ENCODE peak calls at places on chromosomes 16 and 17, in eight cellular contexts. N is mucosa of descending colon; C is neural crest cell; V is HFF-Myc; X is Peyer's patch; E is brain microvascular endothelial cell; Q is HFFc6; L is CD4-positive, alpha-beta T cell. H is an unnamed sample.

GRCh38 chr16:68284847-68285246 is 20.5 kb downstream of the SLC7A6 start:
- DNase-seq in C (no peak), N (no peak), E (no peak), X (no peak), V (no peak), Q (no peak), L (no peak), H (no peak)

GRCh38 chr17:31596382-31597323 is 205.2 kb downstream of the RAB11FIP4 start:
- DNase-seq in C (no peak), X (no peak), Q (peak), N (peak), V (peak), L (no peak), E (peak), H (peak)

GRCh38 chr16:66473654-66474519 is 46.8 kb downstream of the BEAN1 start:
- DNase-seq in L (no peak), E (no peak), C (no peak), V (no peak), X (no peak), N (no peak), Q (no peak), H (no peak)

GRCh38 chr16:34801875-34802274 is 1342.5 kb downstream of the TP53TG3F start:
- DNase-seq in C (no peak), N (no peak), E (no peak), V (no peak), Q (no peak), L (no peak), X (peak), H (no peak)

GRCh38 chr17:76709077-76709950 is 1.5 kb downstream of the MXRA7 start:
- DNase-seq in V (peak), N (peak), L (no peak), X (no peak), C (no peak), E (peak), Q (peak), H (peak)

GRCh38 chr17:11598274-11599221 is at the start of gene DNAH9:
- DNase-seq in X (peak), C (peak), N (peak), Q (no peak), V (peak), L (no peak), E (peak), H (no peak)

GRCh38 chr17:47864791-47865216 is 13.8 kb upstream of the SP6 start:
- DNase-seq in E (no peak), N (no peak), X (no peak), C (no peak), L (no peak), V (no peak), Q (peak), H (no peak)

GRCh38 chr17:32156656-32157055 is 14.4 kb downstream of the RHOT1 start:
- DNase-seq in N (no peak), C (no peak), V (no peak), L (no peak), X (no peak), E (no peak), Q (no peak), H (no peak)

GRCh38 chr16:14392960-14393359 is 237.1 kb downstream of the PARN start:
- DNase-seq in N (no peak), C (no peak), E (no peak), X (no peak), V (no peak), Q (no peak), L (no peak), H (no peak)

GRCh38 chr17:49993423-49994037 is 1.5 kb downstream of the DLX3 start:
- DNase-seq in C (no peak), X (no peak), V (no peak), E (no peak), Q (no peak), N (peak), L (peak), H (no peak)

GRCh38 chr16:30185141-30185682 is 1.8 kb downstream of the CORO1A start:
- DNase-seq in Q (no peak), X (no peak), E (no peak), C (no peak), N (peak), L (peak), V (no peak), H (no peak)

GRCh38 chr17:74011963-74012362 is 191.5 kb upstream of the RPL38 start:
- DNase-seq in E (no peak), X (no peak), L (no peak), V (no peak), N (no peak), C (no peak), Q (no peak), H (no peak)

GRCh38 chr17:30534938-30535921 is 58.0 kb downstream of the GOSR1 start:
- DNase-seq in C (no peak), X (no peak), L (no peak), E (no peak), Q (no peak), N (no peak), V (no peak), H (no peak)

GRCh38 chr17:60941028-60941427 is 263.4 kb downstream of the BCAS3 start:
- DNase-seq in N (peak), E (peak), L (no peak), Q (peak), C (no peak), V (peak), X (peak), H (peak)

GRCh38 chr17:45888392-45888791 is 6.0 kb upstream of the MAPT start:
- DNase-seq in L (no peak), E (no peak), V (no peak), X (no peak), Q (no peak), C (no peak), N (no peak), H (no peak)

GRCh38 chr17:45894022-45894784 is at the start of gene MAPT:
- DNase-seq in Q (peak), C (peak), V (peak), L (peak), E (peak), N (peak), X (peak), H (peak)

GRCh38 chr17:45886852-45887251 is 7.5 kb upstream of the MAPT start:
- DNase-seq in C (no peak), E (no peak), X (no peak), L (no peak), N (no peak), Q (no peak), V (no peak), H (no peak)

GRCh38 chr17:45893725-45894021 is 681 bp upstream of the MAPT start:
- DNase-seq in C (no peak), X (no peak), L (no peak), Q (no peak), E (no peak), V (no peak), N (no peak), H (no peak)

GRCh38 chr17:45889579-45889978 is 4.8 kb upstream of the MAPT start:
- DNase-seq in E (no peak), C (no peak), N (no peak), X (no peak), V (no peak), L (no peak), Q (no peak), H (no peak)
- TF ChIP-seq CTCF in E (peak), C (peak), N (no peak), X (no peak), V (no peak), L (no peak), Q (peak), H (no peak)

GRCh38 chr17:43418441-43419374 is 19.9 kb downstream of the ARL4D start:
- DNase-seq in L (no peak), V (peak), C (no peak), E (peak), X (peak), N (no peak), Q (peak), H (peak)
- TF ChIP-seq CTCF in L (no peak), V (no peak), C (no peak), E (peak), X (no peak), N (no peak), Q (no peak), H (peak)

GRCh38 chr16:78127130-78127529 is 27.7 kb downstream of the WWOX start:
- DNase-seq in C (no peak), V (no peak), N (no peak), E (peak), L (no peak), Q (no peak), X (no peak), H (no peak)

GRCh38 chr16:78125112-78125844 is 25.8 kb downstream of the WWOX start:
- DNase-seq in N (no peak), Q (no peak), X (no peak), C (no peak), L (no peak), E (no peak), V (no peak), H (no peak)

GRCh38 chr16:78118469-78119025 is 19.1 kb downstream of the WWOX start:
- DNase-seq in N (no peak), E (no peak), V (no peak), Q (no peak), L (no peak), C (no peak), X (no peak), H (no peak)

GRCh38 chr16:78126662-78127061 is 27.2 kb downstream of the WWOX start:
- DNase-seq in L (no peak), Q (no peak), N (no peak), V (no peak), C (no peak), X (no peak), E (no peak), H (no peak)

GRCh38 chr16:78122774-78123315 is 23.4 kb downstream of the WWOX start:
- DNase-seq in C (no peak), Q (peak), N (no peak), L (no peak), E (peak), X (no peak), V (peak), H (no peak)
- TF ChIP-seq CTCF in C (peak), Q (peak), N (no peak), L (peak), E (no peak), X (peak), V (peak), H (no peak)

DNA sequence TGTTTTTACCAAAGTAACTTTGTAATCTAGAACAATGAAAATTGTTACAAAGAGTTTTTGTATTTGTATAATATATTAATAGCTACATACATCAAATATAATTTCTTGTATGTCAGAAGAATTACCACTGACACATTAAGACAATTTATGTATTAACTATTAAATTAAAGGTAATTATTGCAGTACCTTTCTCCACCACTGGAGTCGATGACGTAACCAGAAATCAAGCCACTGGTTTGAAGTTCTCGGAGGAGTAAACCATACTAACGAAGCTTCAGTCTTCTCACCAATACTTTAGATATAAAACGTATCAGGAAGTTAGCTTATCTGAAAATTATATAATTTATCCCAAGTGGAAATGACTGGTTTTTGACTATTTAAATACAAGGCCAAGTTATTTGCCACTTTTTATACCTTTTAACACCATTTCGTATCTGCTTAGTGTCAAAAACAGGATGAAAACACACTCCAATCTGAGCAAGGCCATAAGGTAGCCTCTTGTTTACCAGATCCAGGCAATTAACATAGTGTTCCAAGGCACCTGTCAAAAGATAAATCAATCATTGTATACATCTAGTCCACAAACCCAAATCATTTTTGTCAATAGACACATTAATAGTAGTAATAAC is 4.3 kb downstream of the POLG2 start:
- DNase-seq in C (no peak), L (no peak), Q (no peak), N (no peak), V (no peak), X (no peak), E (no peak), H (no peak)
- TF ChIP-seq CTCF in C (peak), L (peak), Q (peak), N (no peak), V (no peak), X (peak), E (peak), H (peak)

GRCh38 chr16:1347286-1347855 is 4.3 kb downstream of the TSR3 start:
- DNase-seq in L (no peak), X (no peak), Q (no peak), N (no peak), E (no peak), C (no peak), V (no peak), H (no peak)

GRCh38 chr16:1345087-1345486 is 6.6 kb downstream of the TSR3 start:
- DNase-seq in L (no peak), X (no peak), C (no peak), E (no peak), V (no peak), N (no peak), Q (no peak), H (no peak)

GRCh38 chr16:1347962-1348361 is 3.7 kb downstream of the TSR3 start:
- DNase-seq in X (no peak), L (no peak), C (no peak), E (no peak), Q (no peak), V (no peak), N (no peak), H (no peak)

GRCh38 chr16:1345651-1346421 is 5.8 kb downstream of the TSR3 start:
- DNase-seq in E (no peak), C (no peak), X (no peak), V (no peak), L (no peak), Q (no peak), N (no peak), H (no peak)

GRCh38 chr16:1346422-1347285 is 5.0 kb downstream of the TSR3 start:
- DNase-seq in Q (no peak), X (no peak), E (no peak), V (no peak), C (no peak), N (no peak), L (no peak), H (no peak)
- TF ChIP-seq CTCF in Q (peak), X (no peak), E (peak), V (no peak), C (no peak), N (no peak), L (no peak), H (no peak)